ENCODE peak calls at places on chromosomes 1 and 21, in ten cellular contexts. H is adrenal gland, I is GM13977, D is prostate gland, Q is fibroblast of the aortic adventitia, L is fibroblast of lung, P is NB4, Y is transverse colon, J is heart right ventricle, U is glutamatergic neuron. E is an unnamed sample.

GRCh38 chr21:41890355-41890754 is 11.2 kb upstream of the PRDM15 start:
- DNase-seq in P (no peak), Y (no peak), J (no peak), H (no peak), D (no peak), L (no peak), Q (no peak), I (no peak), U (no peak), E (no peak)

GRCh38 chr1:214545293-214545692 is 6.1 kb downstream of the PTPN14 start:
- DNase-seq in H (no peak), D (no peak), L (no peak), I (no peak), Y (no peak), U (no peak), Q (no peak), P (no peak), J (no peak), E (no peak)

GRCh38 chr1:109385417-109385816 is 12.3 kb downstream of the SORT1 start:
- DNase-seq in D (no peak), L (peak; percentile 78), Y (peak; percentile 23), P (no peak), I (no peak), J (peak; percentile 12), U (no peak), H (peak; percentile 45), Q (no peak), E (no peak)

GRCh38 chr1:53752281-53752680 is 13.3 kb upstream of the GLIS1 start:
- DNase-seq in U (no peak), L (no peak), P (no peak), Y (no peak), Q (no peak), D (no peak), J (no peak), I (no peak), H (no peak), E (no peak)

GRCh38 chr1:65075123-65075976 is 72.7 kb upstream of the AK4 start:
- DNase-seq in J (no peak), U (peak; percentile 32), H (peak; percentile 75), L (peak; percentile 76), Q (peak; percentile 79), Y (peak; percentile 63), I (peak; percentile 75), D (peak; percentile 65), P (peak; percentile 75), E (peak; percentile 52)

GRCh38 chr1:90823686-90824085 is 106.6 kb upstream of the BARHL2 start:
- DNase-seq in L (no peak), J (no peak), Q (no peak), D (no peak), H (no peak), I (no peak), U (no peak), P (no peak), Y (no peak), E (no peak)

GRCh38 chr1:212470059-212470458 is 37.3 kb downstream of the NENF start:
- DNase-seq in U (no peak), J (peak; percentile 65), I (no peak), Q (peak; percentile 100), H (peak; percentile 95), Y (peak; percentile 64), P (no peak), D (peak; percentile 62), L (peak; percentile 97), E (no peak)

GRCh38 chr21:43950481-43950880 is 61.6 kb upstream of the TRAPPC10 start:
- DNase-seq in H (no peak), L (no peak), J (no peak), U (peak; percentile 9), D (no peak), Q (no peak), P (no peak), I (no peak), Y (no peak), E (no peak)

DNA sequence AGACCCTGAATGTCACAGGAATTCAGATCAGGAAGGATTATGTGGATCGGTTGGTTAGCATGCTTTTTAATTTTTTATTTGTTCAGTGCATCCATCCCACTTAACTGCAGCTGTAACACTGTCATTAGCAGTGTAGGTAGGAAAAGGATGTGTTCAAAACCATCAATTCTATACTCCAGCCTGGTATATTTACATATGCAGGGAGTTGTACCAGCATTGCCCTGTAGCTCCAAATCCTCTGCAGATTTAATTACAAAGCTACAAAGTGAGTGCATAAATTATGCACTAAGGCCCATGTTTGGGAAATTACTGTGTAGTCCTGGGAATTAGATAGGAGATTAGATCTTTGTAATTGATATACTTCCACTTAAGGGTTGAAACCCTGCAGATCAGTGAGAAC is 15.9 kb upstream of the OSBPL9 start:
- DNase-seq in H (no peak), U (no peak), J (no peak), Y (no peak), D (no peak), Q (no peak), I (no peak), L (no peak), P (no peak), E (no peak)
- TF ChIP-seq CTCF in H (no peak), U (no peak), J (no peak), Y (no peak), D (no peak), Q (no peak), I (no peak), L (no peak), P (no peak), E (no peak)

GRCh38 chr1:241932845-241933244 is 24.7 kb upstream of the BECN2 start:
- DNase-seq in J (no peak), U (no peak), I (no peak), Y (no peak), P (no peak), L (no peak), D (no peak), H (no peak), Q (no peak), E (peak; percentile 56)

GRCh38 chr1:241934843-241935242 is 22.7 kb upstream of the BECN2 start:
- DNase-seq in Y (no peak), H (peak; percentile 39), J (no peak), D (no peak), P (no peak), U (no peak), I (no peak), Q (no peak), L (no peak), E (no peak)

GRCh38 chr1:241939798-241940197 is 17.8 kb upstream of the BECN2 start:
- DNase-seq in J (no peak), H (no peak), L (no peak), Q (no peak), U (no peak), D (no peak), I (no peak), P (no peak), Y (no peak), E (no peak)

DNA sequence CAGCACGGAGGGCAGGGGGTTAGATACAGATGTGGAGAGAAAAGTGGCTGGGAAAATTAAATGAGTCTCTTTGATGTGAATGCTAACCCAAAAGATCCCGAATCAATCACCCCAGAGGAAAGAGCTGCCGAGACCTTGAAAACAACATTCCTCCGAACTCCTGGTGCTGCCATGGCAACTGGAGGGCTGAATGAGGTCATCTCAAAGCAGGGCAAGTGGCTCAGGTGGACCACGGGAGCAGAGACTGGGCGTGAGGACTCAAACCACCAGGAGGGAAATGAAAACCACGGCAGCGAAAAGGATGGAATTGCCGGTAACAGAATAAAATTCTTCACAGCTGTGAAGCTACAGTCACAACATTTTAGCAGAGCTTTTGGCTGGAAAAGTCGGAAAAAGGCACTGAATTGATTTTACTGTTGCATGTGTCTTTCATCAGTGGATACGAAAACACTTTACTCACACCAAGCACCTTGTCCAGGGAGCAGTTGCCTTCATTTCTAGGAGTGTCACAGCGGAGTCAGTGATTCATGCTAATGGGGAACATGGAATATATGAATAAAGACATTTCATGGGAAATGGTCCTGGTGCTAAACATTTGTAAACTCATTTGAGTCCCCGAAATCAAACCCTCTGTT is 23.3 kb upstream of the BECN2 start:
- DNase-seq in J (no peak), L (peak; percentile 19), Q (peak; percentile 60), D (no peak), H (peak; percentile 90), Y (no peak), P (no peak), U (no peak), I (no peak), E (peak; percentile 43)
- TF ChIP-seq CTCF in J (no peak), L (no peak), Q (no peak), D (no peak), H (peak; percentile 15), Y (no peak), P (no peak), U (no peak), I (no peak), E (no peak)

GRCh38 chr1:25573591-25573930 is 30.2 kb downstream of the LDLRAP1 start:
- DNase-seq in I (no peak), U (no peak), D (no peak), H (no peak), Q (no peak), Y (peak; percentile 39), L (no peak), P (no peak), J (no peak), E (no peak)

GRCh38 chr1:25573961-25574360 is 30.6 kb downstream of the LDLRAP1 start:
- DNase-seq in H (no peak), Q (no peak), J (no peak), U (no peak), I (no peak), Y (no peak), L (no peak), D (no peak), P (no peak), E (no peak)

GRCh38 chr1:25571522-25571970 is 28.1 kb downstream of the LDLRAP1 start:
- DNase-seq in L (no peak), H (no peak), Y (no peak), J (no peak), P (no peak), Q (no peak), U (no peak), D (no peak), I (no peak), E (no peak)

GRCh38 chr1:25572107-25572506 is 28.7 kb downstream of the LDLRAP1 start:
- DNase-seq in U (no peak), J (no peak), Y (no peak), Q (no peak), H (no peak), P (no peak), L (no peak), I (no peak), D (no peak), E (no peak)

GRCh38 chr1:25572708-25573590 is 29.5 kb downstream of the LDLRAP1 start:
- DNase-seq in L (peak; percentile 44), Y (peak; percentile 72), J (no peak), U (peak; percentile 86), P (peak; percentile 57), H (peak; percentile 78), I (peak; percentile 77), Q (peak; percentile 52), D (no peak), E (peak; percentile 74)
- TF ChIP-seq CTCF in L (peak; percentile 90), Y (peak; percentile 83), J (peak; percentile 66), U (peak; percentile 84), P (peak; percentile 71), H (peak; percentile 65), I (peak; percentile 50), Q (peak; percentile 93), D (peak; percentile 48), E (peak; percentile 78)

GRCh38 chr1:15153842-15154479 is 414 bp downstream of the TMEM51 start:
- DNase-seq in Y (peak; percentile 81), L (peak; percentile 59), D (peak; percentile 39), Q (peak; percentile 43), P (no peak), H (peak; percentile 75), J (peak; percentile 71), I (peak; percentile 72), U (peak; percentile 81), E (peak; percentile 81)

GRCh38 chr1:15151871-15152270 is 1.7 kb upstream of the TMEM51 start:
- DNase-seq in H (no peak), D (no peak), J (no peak), Q (no peak), I (no peak), L (no peak), P (no peak), Y (no peak), U (no peak), E (no peak)

GRCh38 chr1:15151377-15151806 is 2.2 kb upstream of the TMEM51 start:
- DNase-seq in J (no peak), I (no peak), U (no peak), Y (no peak), Q (no peak), P (no peak), L (no peak), H (no peak), D (no peak), E (no peak)

GRCh38 chr1:15153184-15153841 is at the start of gene TMEM51:
- DNase-seq in I (peak; percentile 62), L (peak; percentile 50), Y (peak; percentile 87), H (peak; percentile 74), D (peak; percentile 74), Q (no peak), J (peak; percentile 73), U (peak; percentile 89), P (no peak), E (peak; percentile 90)

GRCh38 chr1:15152318-15153183 is 996 bp upstream of the TMEM51 start:
- DNase-seq in Q (peak; percentile 88), P (peak; percentile 41), J (peak; percentile 76), D (peak; percentile 91), L (peak; percentile 91), U (peak; percentile 77), Y (peak; percentile 92), I (peak; percentile 55), H (peak; percentile 93), E (peak; percentile 74)
- TF ChIP-seq CTCF in Q (peak; percentile 65), P (peak; percentile 27), J (peak; percentile 82), D (peak; percentile 84), L (peak; percentile 82), U (no peak), Y (peak; percentile 62), I (peak; percentile 41), H (peak; percentile 65), E (peak; percentile 25)